ENCODE peak calls at places on chromosomes 13 and 19, in nine cellular contexts. Y is tibial artery, W is esophagus squamous epithelium, P is mucosa of descending colon, F is A549, L is epithelial cell of esophagus, N is HFF-Myc, H is H1, O is retinal pigment epithelial cell. B is an unnamed sample.

GRCh38 chr13:35704331-35704730 is 227.8 kb upstream of the MAB21L1 start:
- DNase-seq in H (no peak), L (no peak), P (no peak), F (peak), W (no peak), O (no peak), N (no peak), Y (no peak), B (no peak)

GRCh38 chr19:54332149-54332548 is 6.8 kb downstream of the LILRA4 start:
- DNase-seq in Y (no peak), F (no peak), L (no peak), O (no peak), P (no peak), W (no peak), H (no peak), N (no peak), B (no peak)

GRCh38 chr13:92843549-92843948 is 383.1 kb upstream of the GPC6 start:
- DNase-seq in F (no peak), P (no peak), O (no peak), W (no peak), H (no peak), L (peak), Y (no peak), N (peak), B (no peak)

GRCh38 chr19:49196527-49197240 is 39.1 kb downstream of the TRPM4 start:
- DNase-seq in O (no peak), H (no peak), W (no peak), N (no peak), P (peak), Y (no peak), L (no peak), F (no peak), B (no peak)

GRCh38 chr19:29524201-29524911 is 1.4 kb upstream of the VSTM2B start:
- DNase-seq in Y (no peak), N (no peak), H (no peak), W (no peak), L (no peak), F (no peak), P (peak), O (no peak), B (no peak)

GRCh38 chr19:47514869-47515588 is at the start of gene NAPA:
- DNase-seq in Y (peak), O (peak), H (peak), L (peak), W (peak), N (peak), F (peak), P (peak), B (peak)

GRCh38 chr19:17829855-17830566 is 8.7 kb upstream of the INSL3 start:
- DNase-seq in W (no peak), P (peak), L (peak), O (no peak), H (peak), N (no peak), F (peak), Y (no peak), B (no peak)

GRCh38 chr19:2269244-2270156 is 12.5 kb downstream of the PEAK3 start:
- DNase-seq in W (peak), N (peak), H (peak), L (peak), Y (peak), F (peak), O (peak), P (peak), B (peak)

GRCh38 chr19:2266183-2266993 is 10.2 kb upstream of the JSRP1 start:
- DNase-seq in L (peak), P (peak), F (no peak), Y (peak), O (peak), W (no peak), N (no peak), H (no peak), B (peak)

GRCh38 chr13:77918391-77919261 is at the start of gene EDNRB:
- DNase-seq in L (peak), F (no peak), W (no peak), H (peak), O (no peak), P (peak), Y (peak), N (no peak), B (peak)

GRCh38 chr13:93775507-93776108 is 549.0 kb downstream of the GPC6 start:
- DNase-seq in O (no peak), N (no peak), P (no peak), F (no peak), L (peak), Y (no peak), H (no peak), W (no peak), B (no peak)

GRCh38 chr19:33545209-33545981 is 23.8 kb upstream of the PEPD start:
- DNase-seq in W (no peak), L (no peak), P (no peak), Y (no peak), N (no peak), F (no peak), O (no peak), H (no peak), B (no peak)

GRCh38 chr13:63840551-63841421 is 2425.1 kb upstream of the PCDH20 start:
- DNase-seq in F (no peak), Y (no peak), W (no peak), N (no peak), L (no peak), O (no peak), H (no peak), P (no peak), B (no peak)

GRCh38 chr19:18208098-18208951 is 4.5 kb upstream of the RAB3A start:
- DNase-seq in O (no peak), L (no peak), N (no peak), P (peak), F (peak), W (no peak), H (no peak), Y (no peak), B (no peak)

GRCh38 chr19:10899171-10899653 is 27.9 kb downstream of the CARM1 start:
- DNase-seq in L (peak), Y (no peak), H (no peak), W (no peak), N (no peak), F (no peak), P (peak), O (no peak), B (no peak)

GRCh38 chr19:10975374-10976036 is 14.7 kb downstream of the SMARCA4 start:
- DNase-seq in N (no peak), F (no peak), W (no peak), P (no peak), Y (peak), O (no peak), H (no peak), L (no peak), B (peak)

GRCh38 chr19:32651729-32652140 is 23.2 kb downstream of the ANKRD27 start:
- DNase-seq in O (peak), P (peak), N (no peak), H (peak), F (peak), W (no peak), L (no peak), Y (no peak), B (no peak)

GRCh38 chr19:42477933-42478332 is 35.2 kb upstream of the CXCL17 start:
- DNase-seq in F (no peak), N (no peak), O (no peak), P (no peak), Y (no peak), H (no peak), W (no peak), L (no peak), B (no peak)

GRCh38 chr13:28324181-28324789 is 170.6 kb downstream of the FLT1 start:
- DNase-seq in W (no peak), F (peak), L (peak), O (peak), H (peak), Y (peak), P (peak), N (no peak), B (peak)

GRCh38 chr13:75478659-75479058 is 3.3 kb downstream of the TBC1D4 start:
- DNase-seq in Y (no peak), N (no peak), O (no peak), F (no peak), W (no peak), P (no peak), L (no peak), H (no peak), B (no peak)

DNA sequence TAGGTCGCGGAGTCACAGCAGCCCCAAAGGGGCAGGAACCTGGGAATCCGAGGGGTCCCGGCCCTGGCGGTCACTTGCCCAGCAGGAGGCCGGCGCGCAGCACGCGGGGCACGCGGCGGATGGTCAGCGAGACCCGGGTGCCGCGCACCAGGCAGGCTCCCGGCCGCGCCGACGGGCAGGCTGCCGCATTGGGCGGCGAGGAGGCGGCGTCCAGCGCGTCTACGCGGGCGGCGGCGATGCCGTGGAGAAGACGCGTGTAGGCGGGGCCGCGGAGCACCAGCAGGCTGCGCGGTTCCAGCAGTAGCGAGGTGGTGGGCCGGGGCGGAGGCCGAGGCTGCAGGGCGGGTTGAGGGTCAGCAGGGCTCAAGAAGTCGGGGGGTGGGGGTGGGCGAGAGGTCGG is 607 bp upstream of the SYNE4 start:
- DNase-seq in W (no peak), L (peak), O (peak), F (peak), H (no peak), Y (peak), P (peak), N (no peak), B (peak)
- H3K4me3 ChIP-seq in W (peak), L (peak), O (peak), F (peak), H (peak), Y (peak), P (peak), N (peak), B (peak)

DNA sequence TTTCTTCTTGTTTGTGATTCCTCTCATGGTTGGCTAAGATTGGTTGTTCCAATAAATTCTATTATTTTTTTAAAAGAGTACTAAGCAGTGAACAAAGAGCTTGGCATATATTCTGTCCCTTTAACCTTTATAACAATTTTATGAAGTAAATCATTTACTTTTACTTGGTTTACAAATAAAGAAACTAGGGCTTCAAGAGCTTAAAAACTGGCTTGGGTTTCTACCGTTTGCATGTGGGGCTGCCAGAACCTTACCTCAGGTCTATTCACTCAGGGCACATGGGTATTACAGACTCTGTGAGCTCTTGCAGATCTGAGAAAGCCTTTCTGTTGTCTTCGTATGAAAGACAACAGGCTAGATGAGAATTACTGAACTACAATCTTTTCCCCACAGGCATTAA is 13.3 kb downstream of the N4BP2L1 start:
- DNase-seq in O (no peak), F (no peak), N (no peak), H (no peak), L (no peak), P (no peak), Y (no peak), W (no peak), B (no peak)
- H3K4me3 ChIP-seq in O (no peak), F (no peak), N (no peak), H (no peak), L (no peak), P (no peak), Y (no peak), W (no peak), B (no peak)

GRCh38 chr19:44452367-44452766 is 4.1 kb upstream of the ZNF229 start:
- DNase-seq in L (no peak), F (no peak), P (no peak), Y (no peak), O (no peak), H (no peak), W (no peak), N (no peak), B (no peak)

GRCh38 chr19:44451687-44452086 is 3.4 kb upstream of the ZNF229 start:
- DNase-seq in F (no peak), O (no peak), W (no peak), L (no peak), N (no peak), H (no peak), P (no peak), Y (no peak), B (no peak)

DNA sequence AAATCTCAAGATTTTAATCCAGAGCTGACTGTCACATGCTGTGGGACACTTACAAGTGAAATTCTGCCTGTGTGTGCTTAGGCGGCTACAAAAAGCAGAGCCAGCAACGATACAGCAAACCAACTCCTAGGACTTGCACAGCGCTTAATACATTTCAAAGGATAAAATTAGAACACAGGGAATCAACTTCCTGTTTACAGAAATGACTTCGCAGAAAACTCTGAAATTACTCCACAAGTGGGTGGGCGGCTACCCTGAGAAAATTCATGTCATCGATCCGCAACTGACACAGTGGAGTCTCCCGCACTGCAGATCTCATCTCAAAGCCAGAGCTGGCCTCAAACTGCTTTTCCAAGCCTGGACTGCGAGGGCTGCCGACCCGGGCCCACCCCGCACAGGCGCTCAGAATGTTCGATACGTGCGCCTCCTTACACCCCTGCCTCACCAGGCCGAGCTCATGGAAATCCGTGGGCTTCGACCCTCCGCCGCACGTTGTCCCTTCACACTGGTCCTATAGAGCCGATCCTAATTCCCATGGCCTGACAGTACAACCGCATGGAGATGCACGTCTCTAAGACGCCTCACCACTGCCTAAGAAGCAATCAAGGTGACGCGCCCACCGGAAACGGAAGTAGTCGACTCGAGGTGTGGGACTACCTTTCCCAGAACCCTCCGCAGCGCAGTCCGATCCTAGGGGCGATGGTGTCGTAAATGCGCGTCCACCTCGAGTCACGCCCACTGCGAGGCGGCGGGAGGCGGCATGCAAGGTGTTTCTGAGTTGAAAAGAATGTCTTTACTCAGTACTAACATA is at the start of gene ZNF229:
- DNase-seq in H (peak), Y (peak), N (peak), W (peak), F (peak), P (peak), L (peak), O (peak), B (peak)
- H3K4me3 ChIP-seq in H (peak), Y (peak), N (peak), W (peak), F (peak), P (no peak), L (peak), O (peak), B (peak)

GRCh38 chr13:44078806-44079378 is 199.2 kb downstream of the LACC1 start:
- DNase-seq in Y (no peak), F (no peak), N (no peak), H (peak), O (no peak), P (no peak), W (no peak), L (no peak), B (no peak)
- H3K4me3 ChIP-seq in Y (no peak), F (no peak), N (no peak), H (peak), O (no peak), P (no peak), W (no peak), L (no peak), B (no peak)

GRCh38 chr19:4914736-4915501 is 5.6 kb downstream of the UHRF1 start:
- DNase-seq in H (no peak), L (peak), W (peak), O (peak), N (peak), P (peak), F (peak), Y (no peak), B (no peak)
- H3K4me3 ChIP-seq in H (no peak), L (no peak), W (peak), O (no peak), N (peak), P (no peak), F (no peak), Y (no peak), B (peak)

DNA sequence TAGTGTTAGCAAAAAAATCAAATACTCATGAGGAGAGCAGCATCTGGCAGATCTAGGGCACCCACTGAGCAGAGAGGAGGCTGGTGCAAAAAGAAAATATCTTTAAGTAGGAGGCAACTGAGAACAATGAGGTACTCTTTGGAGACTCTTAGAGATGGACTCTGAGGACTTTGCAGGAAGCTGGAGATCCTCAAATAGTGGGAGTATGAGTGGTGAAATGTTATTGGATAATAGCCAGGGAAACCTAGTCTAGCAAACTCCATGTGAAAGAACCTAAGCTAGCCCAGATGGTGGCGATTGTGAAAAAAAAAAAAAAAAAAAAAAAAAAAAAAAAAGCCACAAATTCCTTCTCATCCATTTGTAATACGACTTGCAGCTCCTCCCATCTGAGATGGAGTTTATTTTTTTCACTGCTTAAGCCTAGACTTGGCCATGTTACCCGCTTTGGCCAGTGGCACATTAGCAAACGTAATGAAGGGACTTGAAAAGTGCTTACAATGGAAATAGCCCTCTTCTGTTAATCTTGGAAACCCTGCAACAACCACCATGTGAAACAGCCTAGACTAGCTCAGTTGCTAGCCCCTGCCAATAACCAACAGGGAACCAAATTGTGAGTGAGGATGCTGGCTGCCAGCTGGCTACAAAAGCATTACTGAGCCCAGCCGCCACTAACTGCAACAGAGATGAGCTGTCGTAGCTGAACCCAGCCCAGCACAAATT is 476.2 kb downstream of the KLF12 start:
- DNase-seq in H (no peak), O (no peak), F (no peak), P (no peak), Y (peak), W (no peak), N (peak), L (no peak), B (peak)
- H3K4me3 ChIP-seq in H (no peak), O (no peak), F (no peak), P (no peak), Y (no peak), W (no peak), N (no peak), L (no peak), B (no peak)

DNA sequence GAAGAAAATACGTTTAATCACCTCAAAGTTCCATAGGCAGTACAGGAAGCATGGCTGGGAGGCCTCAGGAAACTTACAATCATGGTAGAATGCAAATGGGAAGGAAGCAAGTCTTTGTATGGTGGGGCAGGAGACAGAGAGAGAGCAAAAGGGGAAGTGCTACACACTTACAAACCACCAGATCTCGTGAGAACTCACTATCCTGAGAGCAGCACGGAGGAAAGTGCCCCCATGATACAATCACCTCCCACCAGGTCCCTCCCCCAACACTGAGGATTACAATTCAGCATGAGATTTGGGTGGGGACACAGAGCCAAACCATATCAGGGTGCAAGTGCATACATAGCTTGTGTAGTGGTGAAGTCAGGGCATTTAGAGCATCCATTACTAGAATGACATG is 92.3 kb upstream of the ANKRD10 start:
- DNase-seq in H (no peak), W (no peak), P (no peak), F (no peak), Y (no peak), N (no peak), L (no peak), O (no peak), B (no peak)
- H3K4me3 ChIP-seq in H (no peak), W (no peak), P (no peak), F (no peak), Y (no peak), N (no peak), L (no peak), O (no peak), B (peak)